ENCODE peak calls at places on chromosomes 11 and 22, in six cellular contexts. C, X, W, H, R and A are unnamed samples.
A peak's percentile ranks its signal among the peaks of the same experiment; 100 is the strongest.

GRCh38 chr11:93524868-93525267 is 18.3 kb downstream of the SMCO4 start:
- DNase-seq in C (no peak), X (no peak), W (no peak), H (no peak), R (no peak), A (no peak)

GRCh38 chr11:119166368-119167076 is 2.0 kb upstream of the NLRX1 start:
- DNase-seq in C (peak; percentile 51), X (no peak), W (no peak), H (no peak), R (no peak), A (no peak)

GRCh38 chr11:15852179-15852578 is 504.2 kb downstream of the SOX6 start:
- DNase-seq in C (peak; percentile 35), X (peak; percentile 19), W (no peak), H (peak; percentile 50), R (no peak), A (peak; percentile 36)

GRCh38 chr22:42855726-42856125 is 1.3 kb downstream of the ARFGAP3 start:
- DNase-seq in C (no peak), X (no peak), W (no peak), H (no peak), R (no peak), A (no peak)

GRCh38 chr22:35311551-35311999 is 11.9 kb downstream of the TOM1 start:
- DNase-seq in C (no peak), X (no peak), W (no peak), H (no peak), R (no peak), A (no peak)

GRCh38 chr11:103581680-103582265 is 454.7 kb upstream of the DDI1 start:
- DNase-seq in C (peak; percentile 35), X (no peak), W (no peak), H (no peak), R (no peak), A (no peak)

GRCh38 chr11:112632866-112633505 is 328.2 kb upstream of the NCAM1 start:
- DNase-seq in C (no peak), X (no peak), W (no peak), H (no peak), R (no peak), A (no peak)

GRCh38 chr11:44673691-44674090 is 53.1 kb upstream of the TSPAN18 start:
- DNase-seq in C (no peak), X (no peak), W (no peak), H (no peak), R (no peak), A (no peak)

GRCh38 chr22:47082505-47082904 is 320.1 kb downstream of the TBC1D22A start:
- DNase-seq in C (no peak), X (no peak), W (no peak), H (no peak), R (no peak), A (no peak)

GRCh38 chr11:61545341-61545740 is 35.5 kb downstream of the SYT7 start:
- DNase-seq in C (no peak), X (peak; percentile 22), W (no peak), H (peak; percentile 38), R (no peak), A (no peak)

GRCh38 chr11:73321342-73322110 is 13.4 kb downstream of the ARHGEF17 start:
- DNase-seq in C (peak; percentile 84), X (no peak), W (peak; percentile 72), H (no peak), R (peak; percentile 81), A (no peak)

GRCh38 chr11:123103326-123103980 is 41.5 kb upstream of the HSPA8 start:
- DNase-seq in C (peak; percentile 75), X (peak; percentile 60), W (peak; percentile 66), H (peak; percentile 47), R (peak; percentile 56), A (peak; percentile 30)

GRCh38 chr22:49398646-49399045 is 429.0 kb downstream of the BRD1 start:
- DNase-seq in C (no peak), X (no peak), W (no peak), H (no peak), R (no peak), A (no peak)

GRCh38 chr11:119910056-119910455 is 181.1 kb upstream of the NECTIN1 start:
- DNase-seq in C (no peak), X (no peak), W (no peak), H (no peak), R (no peak), A (peak; percentile 74)

GRCh38 chr22:37817705-37818311 is 5.4 kb upstream of the GALR3 start:
- DNase-seq in C (peak; percentile 68), X (no peak), W (peak; percentile 79), H (peak; percentile 82), R (peak; percentile 95), A (peak; percentile 90)

GRCh38 chr11:78078218-78079167 is 1.2 kb downstream of the NDUFC2 start:
- DNase-seq in C (no peak), X (no peak), W (no peak), H (peak; percentile 48), R (no peak), A (no peak)

GRCh38 chr11:614091-614582 is 1.6 kb downstream of the IRF7 start:
- DNase-seq in C (no peak), X (no peak), W (no peak), H (no peak), R (no peak), A (peak; percentile 32)

GRCh38 chr22:30883586-30884145 is 84.9 kb downstream of the MORC2 start:
- DNase-seq in C (no peak), X (no peak), W (no peak), H (no peak), R (no peak), A (no peak)

GRCh38 chr11:2444301-2445106 is at the start of the genes KCNQ1 and TRPM5:
- DNase-seq in C (no peak), X (peak; percentile 24), W (no peak), H (peak; percentile 48), R (no peak), A (peak; percentile 87)

GRCh38 chr11:86070435-86071056 is 1.7 kb upstream of the PICALM start:
- DNase-seq in C (no peak), X (no peak), W (no peak), H (no peak), R (no peak), A (no peak)

GRCh38 chr11:3225159-3225758 is 6.6 kb upstream of the MRGPRG start:
- DNase-seq in C (no peak), X (no peak), W (no peak), H (no peak), R (peak; percentile 7), A (no peak)

GRCh38 chr22:45540122-45540521 is 37.4 kb downstream of the FBLN1 start:
- DNase-seq in C (no peak), X (no peak), W (no peak), H (no peak), R (no peak), A (no peak)

GRCh38 chr11:134637091-134638015 is 225.3 kb upstream of the B3GAT1 start:
- DNase-seq in C (no peak), X (no peak), W (no peak), H (no peak), R (no peak), A (no peak)

GRCh38 chr11:9462806-9463537 is 2.2 kb downstream of the ZNF143 start:
- DNase-seq in C (no peak), X (no peak), W (no peak), H (peak; percentile 38), R (no peak), A (no peak)

GRCh38 chr11:20156280-20156875 is 3.9 kb downstream of the DBX1 start:
- DNase-seq in C (no peak), X (no peak), W (no peak), H (peak; percentile 9), R (no peak), A (peak; percentile 42)

GRCh38 chr11:75078233-75078632 is 18.4 kb downstream of the OR2AT4 start:
- DNase-seq in C (peak; percentile 11), X (peak; percentile 3), W (no peak), H (no peak), R (no peak), A (no peak)

GRCh38 chr22:32123657-32124056 is 35.4 kb downstream of the C22orf42 start:
- DNase-seq in C (no peak), X (no peak), W (no peak), H (no peak), R (no peak), A (no peak)

GRCh38 chr11:2461253-2462091 is 16.7 kb downstream of the KCNQ1 start:
- DNase-seq in C (no peak), X (no peak), W (no peak), H (peak; percentile 44), R (no peak), A (no peak)

GRCh38 chr11:4891996-4892640 is 10.4 kb downstream of the OR51T1 start:
- DNase-seq in C (peak; percentile 93), X (no peak), W (no peak), H (peak; percentile 38), R (no peak), A (no peak)

GRCh38 chr11:35168606-35169200 is 29.7 kb downstream of the CD44 start:
- DNase-seq in C (no peak), X (no peak), W (no peak), H (no peak), R (no peak), A (no peak)

GRCh38 chr11:35167451-35167954 is 28.5 kb downstream of the CD44 start:
- DNase-seq in C (no peak), X (no peak), W (peak; percentile 45), H (no peak), R (no peak), A (no peak)

GRCh38 chr11:35165416-35166368 is 26.7 kb downstream of the CD44 start:
- DNase-seq in C (peak; percentile 50), X (no peak), W (no peak), H (no peak), R (no peak), A (peak; percentile 73)

GRCh38 chr11:35163707-35164496 is 24.9 kb downstream of the CD44 start:
- DNase-seq in C (peak; percentile 31), X (no peak), W (no peak), H (no peak), R (no peak), A (no peak)

GRCh38 chr11:35166369-35167360 is 27.7 kb downstream of the CD44 start:
- DNase-seq in C (peak; percentile 93), X (peak; percentile 94), W (no peak), H (no peak), R (no peak), A (no peak)
- H3K4me1 ChIP-seq in C (peaks cover 50% of the 10 kb centered on the region), X (peaks cover 100% of the 10 kb centered on the region), W (peaks cover 25% of the 10 kb centered on the region), H (no peaks in the 10 kb centered on the region), R (peaks cover 5% of the 10 kb centered on the region), A (peaks cover 35% of the 10 kb centered on the region)

GRCh38 chr22:50525991-50526848 is 822 bp upstream of the SCO2 start:
- DNase-seq in C (peak; percentile 64), X (no peak), W (peak; percentile 78), H (peak; percentile 73), R (peak; percentile 85), A (peak; percentile 88)
- TF ChIP-seq POLR2A in C (no peak), X (no peak), W (no peak), H (no peak), R (no peak), A (no peak)

DNA sequence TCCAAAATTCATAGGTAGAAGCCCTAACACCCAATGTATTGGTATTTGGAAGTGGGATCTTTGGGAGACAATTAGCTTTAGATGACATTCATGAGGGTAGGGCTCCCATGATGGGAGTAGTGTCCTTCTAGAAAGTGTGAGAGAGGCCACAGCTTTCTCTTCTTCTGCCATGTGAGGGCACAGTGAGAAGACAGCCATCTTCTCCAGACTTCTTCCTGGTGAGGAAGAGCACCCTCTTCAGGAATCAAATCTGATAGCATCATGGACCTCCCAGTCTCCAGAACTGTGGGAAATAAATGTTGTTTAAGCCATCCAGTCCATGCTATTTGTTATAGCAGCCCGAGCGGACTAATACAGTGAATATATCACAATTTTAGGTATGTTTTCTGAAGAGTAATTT is 96.9 kb downstream of the CNTN5 start:
- DNase-seq in C (no peak), X (no peak), W (no peak), H (no peak), R (no peak), A (no peak)
- H3K4me1 ChIP-seq in C (no peaks in the 10 kb centered on the region), X (no peaks in the 10 kb centered on the region), W (no peaks in the 10 kb centered on the region), H (no peaks in the 10 kb centered on the region), R (no peaks in the 10 kb centered on the region), A (no peaks in the 10 kb centered on the region)

GRCh38 chr11:57155400-57155799 is 26.4 kb upstream of the LRRC55 start:
- DNase-seq in C (no peak), X (no peak), W (no peak), H (no peak), R (no peak), A (no peak)
- TF ChIP-seq POLR2A in C (no peak), X (no peak), W (no peak), H (no peak), R (no peak), A (no peak)